ENCODE peak calls at places on chromosomes 6 and 20, in six cellular contexts. W is heart left ventricle; E is H9; U is astrocyte; X is CD8-positive, alpha-beta T cell; J is RWPE1. D is an unnamed sample.

GRCh38 chr6:111503660-111504059 is 20.6 kb upstream of the REV3L start:
- DNase-seq in W (no peak), E (no peak), U (no peak), X (no peak), J (no peak), D (no peak)

GRCh38 chr6:151022492-151022891 is 157.0 kb downstream of the MTHFD1L start:
- DNase-seq in W (no peak), E (no peak), U (no peak), X (no peak), J (no peak), D (no peak)

GRCh38 chr6:74768738-74769137 is 437.1 kb downstream of the COL12A1 start:
- DNase-seq in W (no peak), E (no peak), U (no peak), X (no peak), J (no peak), D (no peak)

GRCh38 chr20:33994624-33994913 is 858 bp downstream of the RALY start:
- DNase-seq in W (no peak), E (no peak), U (no peak), X (no peak), J (no peak), D (no peak)

GRCh38 chr6:125363010-125363359 is 61.2 kb upstream of the HDDC2 start:
- DNase-seq in W (no peak), E (no peak), U (peak; percentile 60), X (no peak), J (no peak), D (no peak)

GRCh38 chr6:4059115-4059777 is 19.7 kb downstream of the FAM217A start:
- DNase-seq in W (no peak), E (no peak), U (peak; percentile 84), X (peak; percentile 8), J (peak; percentile 94), D (no peak)

GRCh38 chr6:157187182-157188093 is 135.9 kb downstream of the TMEM242 start:
- DNase-seq in W (no peak), E (no peak), U (peak; percentile 36), X (no peak), J (no peak), D (no peak)

GRCh38 chr6:10759884-10760329 is 12.3 kb downstream of the TMEM14B start:
- DNase-seq in W (no peak), E (no peak), U (peak; percentile 94), X (no peak), J (peak; percentile 89), D (no peak)

GRCh38 chr6:47138046-47138445 is 95.9 kb upstream of the ADGRF1 start:
- DNase-seq in W (no peak), E (no peak), U (peak; percentile 44), X (no peak), J (no peak), D (no peak)

GRCh38 chr6:123226398-123226797 is 230.4 kb downstream of the CLVS2 start:
- DNase-seq in W (no peak), E (no peak), U (no peak), X (no peak), J (no peak), D (no peak)

GRCh38 chr6:96157018-96157565 is 141.3 kb downstream of the FUT9 start:
- DNase-seq in W (no peak), E (no peak), U (no peak), X (no peak), J (peak; percentile 5), D (no peak)

GRCh38 chr6:159977242-159978214 is 8.6 kb downstream of the IGF2R start:
- DNase-seq in W (peak; percentile 62), E (no peak), U (peak; percentile 73), X (no peak), J (no peak), D (no peak)

GRCh38 chr6:163366288-163366687 is 48.2 kb upstream of the QKI start:
- DNase-seq in W (no peak), E (no peak), U (no peak), X (no peak), J (no peak), D (no peak)

GRCh38 chr20:54197621-54198604 is 10.0 kb upstream of the PFDN4 start:
- DNase-seq in W (no peak), E (no peak), U (no peak), X (no peak), J (peak; percentile 78), D (no peak)

GRCh38 chr6:684831-685636 is 7.9 kb downstream of the EXOC2 start:
- DNase-seq in W (no peak), E (no peak), U (peak; percentile 73), X (no peak), J (no peak), D (no peak)

GRCh38 chr6:135985471-135985870 is 134.0 kb downstream of the PDE7B start:
- DNase-seq in W (no peak), E (no peak), U (peak; percentile 61), X (no peak), J (no peak), D (no peak)

GRCh38 chr6:156686429-156686939 is 90.7 kb upstream of the ARID1B start:
- DNase-seq in W (no peak), E (peak; percentile 49), U (peak; percentile 55), X (no peak), J (peak; percentile 67), D (peak; percentile 75)

GRCh38 chr6:108762394-108762793 is 85.8 kb upstream of the ARMC2 start:
- DNase-seq in W (no peak), E (no peak), U (no peak), X (no peak), J (no peak), D (no peak)

GRCh38 chr6:168145747-168146596 is 67.0 kb upstream of the FRMD1 start:
- DNase-seq in W (peak; percentile 14), E (peak; percentile 14), U (no peak), X (no peak), J (no peak), D (no peak)

GRCh38 chr6:5012531-5012930 is 8.7 kb upstream of the RPP40 start:
- DNase-seq in W (no peak), E (no peak), U (peak; percentile 11), X (no peak), J (no peak), D (no peak)

GRCh38 chr20:41017448-41018042 is 11.1 kb upstream of the TOP1 start:
- DNase-seq in W (no peak), E (no peak), U (no peak), X (no peak), J (peak; percentile 86), D (no peak)

GRCh38 chr6:18309046-18309445 is 44.7 kb upstream of the DEK start:
- DNase-seq in W (no peak), E (no peak), U (no peak), X (no peak), J (no peak), D (no peak)

GRCh38 chr6:1821188-1822183 is 211.8 kb downstream of the FOXC1 start:
- DNase-seq in W (no peak), E (no peak), U (peak; percentile 40), X (no peak), J (no peak), D (no peak)

GRCh38 chr6:20564777-20565176 is 30.5 kb downstream of the CDKAL1 start:
- DNase-seq in W (no peak), E (no peak), U (no peak), X (no peak), J (no peak), D (no peak)

GRCh38 chr20:51960004-51960403 is 157.7 kb upstream of the SALL4 start:
- DNase-seq in W (no peak), E (no peak), U (no peak), X (no peak), J (no peak), D (no peak)

GRCh38 chr20:51958636-51959542 is 156.6 kb upstream of the SALL4 start:
- DNase-seq in W (no peak), E (no peak), U (peak; percentile 53), X (no peak), J (no peak), D (no peak)

GRCh38 chr20:51961964-51962761 is 159.8 kb upstream of the SALL4 start:
- DNase-seq in W (no peak), E (no peak), U (no peak), X (no peak), J (no peak), D (no peak)

GRCh38 chr20:51955756-51956155 is 153.4 kb upstream of the SALL4 start:
- DNase-seq in W (no peak), E (no peak), U (peak; percentile 79), X (no peak), J (no peak), D (no peak)

GRCh38 chr20:51958099-51958498 is 155.8 kb upstream of the SALL4 start:
- DNase-seq in W (no peak), E (no peak), U (no peak), X (no peak), J (no peak), D (no peak)
- H3K27ac ChIP-seq in W (no peak overlapping the region), E (no peak overlapping the region), U (no peak overlapping the region), X (no peak overlapping the region), J (no peak overlapping the region), D (no peak overlapping the region)

DNA sequence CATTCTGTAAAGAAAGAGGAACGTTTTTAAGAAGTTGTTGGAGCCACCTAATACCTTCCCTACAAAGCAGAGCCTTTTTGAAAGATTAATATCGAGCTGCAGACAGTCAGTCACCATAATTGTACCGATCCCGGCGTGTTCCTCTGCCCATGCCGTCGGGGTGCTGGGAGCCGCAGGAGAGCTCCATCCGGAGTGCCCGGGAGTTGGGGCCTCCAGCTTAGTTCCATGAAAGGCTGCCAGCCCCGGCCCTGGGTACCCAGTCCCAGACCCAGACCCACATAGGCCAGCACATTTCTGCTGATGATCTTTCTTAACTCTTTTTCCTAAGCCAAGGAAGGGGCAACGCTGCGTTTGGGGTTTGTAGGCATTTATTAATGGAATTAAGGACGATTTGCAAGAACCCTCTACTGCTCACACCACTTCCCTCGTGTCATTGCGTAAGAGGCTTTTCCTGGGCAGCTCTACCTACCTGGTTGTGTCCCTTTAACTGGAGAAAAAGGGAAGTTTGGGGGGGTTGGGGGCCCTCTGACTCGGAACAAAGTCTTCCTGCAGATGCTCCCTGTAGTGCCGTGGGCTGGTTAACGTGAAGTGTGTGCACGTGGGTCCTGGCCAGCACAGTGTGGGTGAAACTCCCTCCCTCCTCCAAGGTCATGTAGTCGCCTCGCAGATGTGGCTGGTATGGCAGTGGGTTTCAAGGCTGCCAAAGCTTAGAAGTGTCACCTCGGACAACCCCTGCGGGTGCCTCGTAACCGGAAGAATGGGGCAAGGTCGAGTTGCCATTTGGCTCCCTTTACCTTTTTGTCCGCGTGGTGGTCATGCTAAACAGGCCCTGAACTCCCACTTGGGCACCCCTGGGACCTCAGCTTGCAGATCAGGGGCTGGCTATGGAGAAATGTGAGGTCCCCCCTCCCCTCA is 54.3 kb upstream of the APCDD1L start:
- DNase-seq in W (no peak), E (no peak), U (no peak), X (no peak), J (no peak), D (no peak)
- H3K27ac ChIP-seq in W (no peak overlapping the region), E (no peak overlapping the region), U (no peak overlapping the region), X (no peak overlapping the region), J (no peak overlapping the region), D (no peak overlapping the region)

DNA sequence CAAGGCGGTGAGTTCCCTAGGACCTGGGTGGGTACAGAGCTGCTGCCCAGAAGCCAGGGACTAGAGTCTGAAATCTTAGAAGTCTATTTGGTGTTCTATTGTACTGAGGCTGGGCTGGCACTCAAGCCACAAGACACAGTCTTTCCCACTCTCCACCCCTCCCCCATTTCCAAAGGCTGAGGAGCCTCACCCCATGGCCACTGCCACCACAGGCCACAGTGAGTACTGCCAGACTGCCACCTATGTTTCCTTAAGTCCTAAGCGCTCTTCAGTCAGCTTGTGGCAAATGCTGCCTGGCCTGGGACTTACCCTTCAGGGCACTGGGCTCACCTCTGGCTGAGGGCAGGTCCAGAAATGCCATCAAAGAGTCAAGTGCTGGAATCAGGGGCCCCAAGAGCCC is 469.3 kb downstream of the HAO1 start:
- DNase-seq in W (no peak), E (peak; percentile 48), U (no peak), X (no peak), J (no peak), D (no peak)
- H3K27ac ChIP-seq in W (no peak overlapping the region), E (no peak overlapping the region), U (no peak overlapping the region), X (no peak overlapping the region), J (no peak overlapping the region), D (no peak overlapping the region)

GRCh38 chr20:2657674-2658073 is 5.2 kb downstream of the NOP56 start:
- DNase-seq in W (no peak), E (no peak), U (no peak), X (no peak), J (no peak), D (no peak)
- H3K27ac ChIP-seq in W (no peak overlapping the region), E (no peak overlapping the region), U (no peak overlapping the region), X (no peak overlapping the region), J (no peak overlapping the region), D (no peak overlapping the region)

D was measured in caudate nucleus.